ENCODE peak calls at places on chromosomes 12 and 14, in five cellular contexts. J is fibroblast of lung, X is GM23338, Y is MM.1S, D is PC-3. N is an unnamed sample.

GRCh38 chr12:16349132-16349463 is 1.7 kb downstream of the MGST1 start:
- DNase-seq in J (peak; percentile 97), X (peak; percentile 56), Y (no peak), D (peak; percentile 91), N (peak; percentile 98)

GRCh38 chr14:74400328-74400727 is 25.7 kb downstream of the SYNDIG1L start:
- DNase-seq in J (peak; percentile 4), X (peak; percentile 73), Y (no peak), D (no peak), N (peak; percentile 42)

GRCh38 chr12:50620050-50620974 is 115.5 kb downstream of the DIP2B start:
- DNase-seq in J (peak; percentile 85), X (peak; percentile 46), Y (no peak), D (peak; percentile 88), N (peak; percentile 94)

GRCh38 chr12:105289114-105289904 is 41.2 kb upstream of the C12orf75 start:
- DNase-seq in J (no peak), X (no peak), Y (no peak), D (peak; percentile 70), N (peak; percentile 58)

GRCh38 chr14:28701733-28702132 is 64.9 kb upstream of the FOXG1 start:
- DNase-seq in J (no peak), X (no peak), Y (no peak), D (no peak), N (no peak)

GRCh38 chr14:96304956-96305355 is 48.9 kb downstream of the BDKRB1 start:
- DNase-seq in J (no peak), X (peak; percentile 81), Y (no peak), D (peak; percentile 19), N (no peak)

GRCh38 chr14:55051426-55052258 is at the start of gene MAPK1IP1L:
- DNase-seq in J (peak; percentile 91), X (peak; percentile 96), Y (peak; percentile 72), D (peak; percentile 100), N (peak; percentile 96)

GRCh38 chr14:96638041-96638855 is 136.1 kb downstream of the PAPOLA start:
- DNase-seq in J (no peak), X (no peak), Y (no peak), D (no peak), N (no peak)

GRCh38 chr12:29164477-29165163 is 15.5 kb downstream of the FAR2 start:
- DNase-seq in J (peak; percentile 85), X (no peak), Y (peak; percentile 45), D (peak; percentile 91), N (peak; percentile 86)

GRCh38 chr14:100657780-100658513 is 68.7 kb upstream of the DLK1 start:
- DNase-seq in J (no peak), X (no peak), Y (no peak), D (no peak), N (no peak)

GRCh38 chr12:113142173-113142885 is 6.8 kb upstream of the RASAL1 start:
- DNase-seq in J (no peak), X (no peak), Y (no peak), D (no peak), N (no peak)

GRCh38 chr14:55366271-55366670 is 45.4 kb downstream of the ATG14 start:
- DNase-seq in J (peak; percentile 68), X (no peak), Y (no peak), D (peak; percentile 96), N (peak; percentile 81)

GRCh38 chr14:73239463-73240241 is 2.3 kb downstream of the PAPLN start:
- DNase-seq in J (peak; percentile 72), X (peak; percentile 77), Y (no peak), D (peak; percentile 47), N (peak; percentile 71)
- TF ChIP-seq EZH2 in J (peak; percentile 63), X (no peak), Y (no peak), D (peak; percentile 91), N (no peak)

DNA sequence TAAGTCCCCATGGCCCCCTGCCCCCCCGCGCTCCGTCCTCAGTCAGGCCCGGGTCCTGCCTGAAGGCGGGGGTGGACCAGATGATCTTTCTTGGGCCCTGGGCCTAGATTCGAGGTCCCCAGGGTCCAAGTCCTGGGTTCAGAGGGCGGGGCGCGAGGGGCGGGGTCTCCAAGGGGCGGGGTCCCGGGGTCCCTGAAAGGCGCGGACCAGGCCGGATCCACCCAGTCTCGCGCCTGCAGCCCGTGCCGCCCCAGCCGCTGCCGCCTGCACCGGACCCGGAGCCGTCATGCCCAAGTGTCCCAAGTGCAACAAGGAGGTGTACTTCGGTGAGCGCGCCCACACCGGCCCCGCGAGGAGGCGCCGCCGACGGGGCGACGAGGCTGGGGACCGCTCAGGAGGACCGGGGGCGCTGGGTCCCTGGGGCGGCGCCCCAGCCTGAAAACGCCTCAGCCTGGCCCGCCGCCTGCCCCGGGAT is 325 bp downstream of the CRIP1 start:
- DNase-seq in J (no peak), X (peak; percentile 62), Y (no peak), D (no peak), N (no peak)
- TF ChIP-seq EZH2 in J (peak; percentile 77), X (no peak), Y (no peak), D (no peak), N (peak; percentile 76)

GRCh38 chr12:96136720-96137378 is 57.3 kb upstream of the ELK3 start:
- DNase-seq in J (peak; percentile 34), X (no peak), Y (no peak), D (peak; percentile 22), N (peak; percentile 6)
- TF ChIP-seq EZH2 in J (no peak), X (no peak), Y (no peak), D (no peak), N (no peak)

DNA sequence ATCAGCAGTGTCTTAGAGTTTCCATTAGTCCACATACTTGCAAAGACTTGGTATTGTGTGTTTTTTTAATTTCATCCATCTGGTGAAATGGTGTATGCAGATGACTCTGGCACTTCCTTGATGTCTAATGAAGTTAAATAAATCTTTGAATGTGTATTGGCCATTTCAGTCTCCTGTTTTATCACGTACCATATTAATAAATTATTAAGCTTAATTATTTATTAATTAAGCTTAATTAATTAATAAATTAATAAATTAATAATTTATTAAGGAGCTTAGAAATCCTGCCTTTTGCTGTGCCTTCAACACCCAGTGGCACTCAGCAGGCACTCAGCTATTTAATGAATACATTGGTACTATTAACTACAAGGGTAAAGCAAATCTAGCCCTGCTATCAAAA is 18.2 kb downstream of the PDZRN4 start:
- DNase-seq in J (no peak), X (no peak), Y (no peak), D (no peak), N (no peak)
- TF ChIP-seq EZH2 in J (no peak), X (no peak), Y (no peak), D (no peak), N (no peak)